ENCODE peak calls at places on chromosome 4, in six cellular contexts. T is M059J, Q is nucleus accumbens, X is left ventricle myocardium superior, N is AG09309, A is WTC11. F is an unnamed sample.

GRCh38 chr4:8770518-8771257 is 101.0 kb downstream of the HMX1 start:
- DNase-seq in T (no peak), Q (no peak), X (peak), N (no peak), A (no peak), F (no peak)

GRCh38 chr4:101191302-101192098 is 155.8 kb downstream of the PPP3CA start:
- DNase-seq in T (peak), Q (peak), X (peak), N (peak), A (peak), F (peak)

GRCh38 chr4:37715889-37716402 is 29.8 kb upstream of the RELL1 start:
- DNase-seq in T (peak), Q (no peak), X (no peak), N (no peak), A (no peak), F (no peak)

GRCh38 chr4:105145913-105146285 is 777 bp upstream of the TET2 start:
- DNase-seq in T (no peak), Q (peak), X (no peak), N (no peak), A (peak), F (no peak)

GRCh38 chr4:127071443-127071842 is 561.3 kb upstream of the INTU start:
- DNase-seq in T (no peak), Q (no peak), X (no peak), N (no peak), A (no peak), F (no peak)

GRCh38 chr4:72067051-72067450 is 35.3 kb downstream of the NPFFR2 start:
- DNase-seq in T (no peak), Q (no peak), X (no peak), N (no peak), A (no peak), F (no peak)

GRCh38 chr4:106929248-106929647 is 106.9 kb downstream of the DKK2 start:
- DNase-seq in T (no peak), Q (no peak), X (no peak), N (no peak), A (no peak), F (no peak)

GRCh38 chr4:41203169-41203568 is 11.2 kb downstream of the APBB2 start:
- DNase-seq in T (no peak), Q (no peak), X (no peak), N (no peak), A (no peak), F (no peak)

GRCh38 chr4:180923476-180923875 is 1319.7 kb upstream of the TENM3 start:
- DNase-seq in T (peak), Q (no peak), X (no peak), N (peak), A (no peak), F (no peak)

GRCh38 chr4:102494603-102495002 is 6.6 kb upstream of the NFKB1 start:
- DNase-seq in T (no peak), Q (no peak), X (no peak), N (no peak), A (no peak), F (no peak)

GRCh38 chr4:129355529-129355928 is 259.6 kb downstream of the C4orf33 start:
- DNase-seq in T (peak), Q (no peak), X (no peak), N (no peak), A (no peak), F (no peak)

GRCh38 chr4:88177981-88178632 is 19.7 kb upstream of the ABCG2 start:
- DNase-seq in T (peak), Q (no peak), X (no peak), N (peak), A (peak), F (peak)

GRCh38 chr4:102196221-102196620 is 149.1 kb downstream of the SLC39A8 start:
- DNase-seq in T (peak), Q (no peak), X (no peak), N (no peak), A (no peak), F (no peak)

GRCh38 chr4:67288964-67289363 is 256.3 kb downstream of the CENPC start:
- DNase-seq in T (peak), Q (no peak), X (no peak), N (no peak), A (peak), F (no peak)

GRCh38 chr4:3243066-3243775 is 5.7 kb upstream of the MSANTD1 start:
- DNase-seq in T (no peak), Q (no peak), X (no peak), N (no peak), A (no peak), F (no peak)

GRCh38 chr4:84530871-84531270 is 31.8 kb upstream of the NKX6-1 start:
- DNase-seq in T (peak), Q (no peak), X (no peak), N (no peak), A (no peak), F (no peak)

GRCh38 chr4:88953400-88953799 is 103.6 kb downstream of the FAM13A start:
- DNase-seq in T (no peak), Q (no peak), X (no peak), N (no peak), A (no peak), F (no peak)

GRCh38 chr4:109229028-109229427 is 73.4 kb downstream of the COL25A1 start:
- DNase-seq in T (no peak), Q (no peak), X (no peak), N (no peak), A (no peak), F (no peak)

GRCh38 chr4:67885727-67886126 is 1.9 kb upstream of the TMPRSS11D start:
- DNase-seq in T (peak), Q (no peak), X (no peak), N (peak), A (no peak), F (no peak)

GRCh38 chr4:52076731-52077130 is 25.6 kb downstream of the SPATA18 start:
- DNase-seq in T (no peak), Q (no peak), X (peak), N (no peak), A (peak), F (peak)

GRCh38 chr4:37780444-37781133 is 45.9 kb upstream of the PGM2 start:
- DNase-seq in T (no peak), Q (no peak), X (peak), N (no peak), A (no peak), F (no peak)